ENCODE peak calls at places on chromosome 4, in six cellular contexts. E, J, V, D, W and N are unnamed samples.

GRCh38 chr4:153265311-153266047 is 61.2 kb downstream of the TRIM2 start:
- DNase-seq in E (no peak), D (no peak), W (no peak), V (no peak), J (no peak), N (no peak)

GRCh38 chr4:100895572-100896197 is 377.9 kb upstream of the EMCN start:
- DNase-seq in E (no peak), D (no peak), J (no peak), V (no peak), W (peak; percentile 71), N (no peak)

GRCh38 chr4:184792334-184792733 is 33.4 kb downstream of the ACSL1 start:
- DNase-seq in W (no peak), J (no peak), E (no peak), D (no peak), V (no peak), N (no peak)

GRCh38 chr4:107826427-107826980 is 1.8 kb downstream of the SGMS2 start:
- DNase-seq in D (no peak), E (no peak), V (no peak), J (no peak), W (no peak), N (no peak)

GRCh38 chr4:157265281-157265680 is 44.8 kb downstream of the GRIA2 start:
- DNase-seq in W (no peak), E (no peak), D (no peak), V (peak; percentile 36), J (peak; percentile 65), N (no peak)

GRCh38 chr4:124401611-124402010 is 310.9 kb downstream of the ANKRD50 start:
- DNase-seq in D (no peak), E (no peak), V (no peak), J (no peak), W (no peak), N (no peak)

GRCh38 chr4:8101796-8102355 is 56.7 kb downstream of the ABLIM2 start:
- DNase-seq in V (no peak), J (peak; percentile 60), D (no peak), E (no peak), W (no peak), N (no peak)

GRCh38 chr4:10054571-10055041 is 33.3 kb upstream of the SLC2A9 start:
- DNase-seq in E (no peak), J (no peak), W (no peak), D (no peak), V (no peak), N (no peak)

GRCh38 chr4:142348489-142349076 is 497.5 kb downstream of the INPP4B start:
- DNase-seq in E (no peak), J (no peak), D (no peak), W (no peak), V (peak; percentile 57), N (no peak)

GRCh38 chr4:74504212-74504611 is 59.3 kb downstream of the AREG start:
- DNase-seq in D (no peak), W (no peak), E (no peak), J (no peak), V (no peak), N (no peak)

GRCh38 chr4:146255874-146256273 is 41.5 kb downstream of the REELD1 start:
- DNase-seq in D (no peak), W (no peak), J (no peak), E (no peak), V (peak; percentile 85), N (no peak)

GRCh38 chr4:100929753-100930152 is 411.9 kb upstream of the EMCN start:
- DNase-seq in D (no peak), W (no peak), E (no peak), V (no peak), J (no peak), N (no peak)

GRCh38 chr4:36138221-36138620 is 106.1 kb downstream of the ARAP2 start:
- DNase-seq in D (no peak), V (no peak), J (no peak), E (no peak), W (no peak), N (no peak)

GRCh38 chr4:90074322-90074886 is 52.8 kb upstream of the CCSER1 start:
- DNase-seq in J (no peak), E (no peak), W (no peak), V (peak; percentile 60), D (no peak), N (no peak)

GRCh38 chr4:68346461-68346860 is 3.4 kb downstream of the YTHDC1 start:
- DNase-seq in J (no peak), D (no peak), E (no peak), W (no peak), V (no peak), N (no peak)
- H3K4me3 ChIP-seq in J (peak overlapping the region; percentile 96), D (peak overlapping the region; percentile 90), E (no peak overlapping the region), W (no peak overlapping the region), V (no peak overlapping the region), N (no peak overlapping the region)

DNA sequence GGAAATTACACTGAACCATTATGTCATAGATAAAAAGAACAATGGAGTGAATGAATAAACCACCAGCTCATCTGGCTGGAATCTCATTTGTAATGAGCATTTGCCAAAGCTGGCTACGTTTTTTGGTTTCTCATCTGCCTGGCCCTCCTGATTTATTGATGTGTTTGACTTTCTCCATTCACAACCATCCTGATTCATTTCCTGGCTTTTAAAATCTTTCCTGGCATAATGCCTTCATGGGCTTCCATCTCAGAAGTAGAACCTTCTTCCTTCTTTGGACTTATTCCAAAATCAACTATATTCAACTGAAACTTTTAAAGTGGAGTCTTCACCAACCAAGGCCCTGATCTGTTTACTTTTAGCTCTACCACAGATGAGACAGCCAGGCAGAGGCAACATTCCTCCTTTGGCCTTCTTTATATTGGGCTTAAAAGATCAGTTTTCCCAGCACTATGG is 36.0 kb upstream of the ARSJ start:
- DNase-seq in D (no peak), E (no peak), W (no peak), V (no peak), J (no peak), N (no peak)
- H3K27ac ChIP-seq in D (no peak overlapping the region), E (no peak overlapping the region), W (no peak overlapping the region), V (no peak overlapping the region), J (no peak overlapping the region), N (no peak overlapping the region)

GRCh38 chr4:44916406-44916805 is 190.1 kb upstream of the GNPDA2 start:
- DNase-seq in V (no peak), E (no peak), W (peak; percentile 58), D (no peak), J (no peak), N (no peak)
- H3K4me3 ChIP-seq in V (no peak overlapping the region), E (peak overlapping the region; percentile 5), W (peak overlapping the region; percentile 66), D (peak overlapping the region; percentile 36), J (peak overlapping the region; percentile 24), N (no peak overlapping the region)

DNA sequence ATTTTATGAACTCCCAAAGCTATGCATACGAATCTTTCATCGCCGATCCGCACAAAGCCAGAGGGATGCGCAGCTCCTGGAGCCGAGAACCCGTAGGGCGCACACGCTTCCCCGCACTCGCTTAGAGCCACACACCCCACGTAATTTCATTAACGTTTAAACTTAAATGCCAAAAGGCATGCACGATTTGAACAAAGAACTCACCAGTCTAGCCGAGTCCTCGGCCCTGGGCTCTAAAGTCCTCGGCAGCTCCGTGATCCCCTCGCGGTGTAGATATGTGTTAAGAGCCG is 2.4 kb upstream of the FAT1 start:
- DNase-seq in E (no peak), V (no peak), W (no peak), J (no peak), D (no peak), N (no peak)
- H3K27ac ChIP-seq in E (peak overlapping the region; percentile 97), V (peak overlapping the region; percentile 77), W (peak overlapping the region; percentile 81), J (peak overlapping the region; percentile 46), D (peak overlapping the region; percentile 87), N (peak overlapping the region; percentile 79)

GRCh38 chr4:42142586-42142985 is 9.9 kb downstream of the BEND4 start:
- DNase-seq in W (no peak), E (no peak), D (no peak), J (no peak), V (no peak), N (no peak)
- H3K4me3 ChIP-seq in W (no peak overlapping the region), E (no peak overlapping the region), D (no peak overlapping the region), J (no peak overlapping the region), V (no peak overlapping the region), N (no peak overlapping the region)

GRCh38 chr4:1870328-1870577 is 940 bp upstream of the NSD2 start:
- DNase-seq in V (peak; percentile 93), J (peak; percentile 87), E (peak; percentile 86), W (peak; percentile 89), D (peak; percentile 93), N (peak; percentile 98)

GRCh38 chr4:1869530-1870327 is 1.5 kb upstream of the NSD2 start:
- DNase-seq in D (no peak), J (peak; percentile 12), E (no peak), V (no peak), W (peak; percentile 73), N (no peak)

GRCh38 chr4:1866095-1866755 is 5.0 kb upstream of the NSD2 start:
- DNase-seq in D (no peak), V (no peak), J (no peak), W (no peak), E (no peak), N (no peak)

GRCh38 chr4:1868912-1869311 is 2.3 kb upstream of the NSD2 start:
- DNase-seq in E (no peak), V (no peak), J (peak; percentile 16), W (no peak), D (no peak), N (no peak)

DNA sequence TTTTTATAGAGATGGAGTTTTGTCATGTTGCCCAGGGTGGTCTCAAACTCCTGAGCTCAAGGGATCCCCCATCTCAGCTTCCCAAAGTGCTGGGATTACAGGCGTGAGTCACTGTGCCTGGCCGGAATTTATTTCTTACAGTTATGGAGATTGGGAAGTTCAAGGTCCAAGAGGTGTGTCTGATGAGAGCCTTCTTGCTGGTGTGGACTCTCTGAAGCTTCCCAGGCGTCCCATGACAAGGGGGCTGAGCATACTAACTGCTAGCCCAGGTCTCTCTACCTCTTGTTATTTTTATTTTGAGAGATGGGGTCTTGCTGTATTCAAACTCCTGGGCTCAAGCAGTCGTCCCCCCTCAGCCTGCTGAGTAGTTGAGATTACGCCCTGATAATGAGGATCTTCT is 2.9 kb upstream of the NSD2 start:
- DNase-seq in W (no peak), J (peak; percentile 33), D (no peak), E (no peak), V (no peak), N (no peak)
- H3K27ac ChIP-seq in W (no peak overlapping the region), J (no peak overlapping the region), D (no peak overlapping the region), E (no peak overlapping the region), V (no peak overlapping the region), N (no peak overlapping the region)

GRCh38 chr4:1579834-1580686 is 104.1 kb downstream of the FAM53A start:
- DNase-seq in D (peak; percentile 97), W (no peak), V (peak; percentile 94), E (no peak), J (peak; percentile 94), N (peak; percentile 95)
- H3K4me3 ChIP-seq in D (peak overlapping the region; percentile 61), W (no peak overlapping the region), V (peak overlapping the region; percentile 43), E (peak overlapping the region; percentile 53), J (peak overlapping the region; percentile 60), N (peak overlapping the region; percentile 68)

GRCh38 chr4:5532100-5532499 is 176.3 kb downstream of the EVC2 start:
- DNase-seq in V (no peak), E (no peak), W (no peak), J (no peak), D (no peak), N (no peak)
- H3K27ac ChIP-seq in V (no peak overlapping the region), E (no peak overlapping the region), W (no peak overlapping the region), J (no peak overlapping the region), D (no peak overlapping the region), N (no peak overlapping the region)

GRCh38 chr4:147901886-147902285 is 170.0 kb downstream of the ARHGAP10 start:
- DNase-seq in D (no peak), J (no peak), W (no peak), E (no peak), V (no peak), N (no peak)
- H3K4me3 ChIP-seq in D (no peak overlapping the region), J (no peak overlapping the region), W (no peak overlapping the region), E (no peak overlapping the region), V (no peak overlapping the region), N (no peak overlapping the region)